ENCODE peak calls at places on chromosome 14, in four cellular contexts. One of them, this sample, is unnamed.

GRCh38 chr14:87944987-87945604 is 47.9 kb downstream of the GALC start:
- DNase-seq in endodermal cell: no peak
- DNase-seq in AG09309: peak
- DNase-seq in activated naive CD4-positive, alpha-beta T cell: no peak
- DNase-seq in this sample: peak

GRCh38 chr14:50937325-50937724 is 7.0 kb downstream of the PYGL start:
- DNase-seq in endodermal cell: no peak
- DNase-seq in AG09309: no peak
- DNase-seq in activated naive CD4-positive, alpha-beta T cell: no peak
- DNase-seq in this sample: peak

GRCh38 chr14:75088566-75089373 is 19.3 kb downstream of the ZC2HC1C start:
- DNase-seq in endodermal cell: peak
- DNase-seq in AG09309: no peak
- DNase-seq in activated naive CD4-positive, alpha-beta T cell: no peak
- DNase-seq in this sample: peak

GRCh38 chr14:104953097-104953496 is 25.1 kb downstream of the AHNAK2 start:
- DNase-seq in endodermal cell: no peak
- DNase-seq in AG09309: no peak
- DNase-seq in activated naive CD4-positive, alpha-beta T cell: no peak
- DNase-seq in this sample: no peak

GRCh38 chr14:71803539-71804260 is 128.5 kb upstream of the RGS6 start:
- DNase-seq in endodermal cell: no peak
- DNase-seq in AG09309: no peak
- DNase-seq in activated naive CD4-positive, alpha-beta T cell: no peak
- DNase-seq in this sample: no peak

GRCh38 chr14:100558966-100559365 is 28.3 kb downstream of the BEGAIN start:
- DNase-seq in endodermal cell: no peak
- DNase-seq in AG09309: no peak
- DNase-seq in activated naive CD4-positive, alpha-beta T cell: no peak
- DNase-seq in this sample: no peak

GRCh38 chr14:89681086-89682018 is 264.3 kb upstream of the FOXN3 start:
- DNase-seq in endodermal cell: no peak
- DNase-seq in AG09309: no peak
- DNase-seq in activated naive CD4-positive, alpha-beta T cell: no peak
- DNase-seq in this sample: no peak

GRCh38 chr14:59252772-59253500 is 64.5 kb downstream of the DAAM1 start:
- DNase-seq in endodermal cell: no peak
- DNase-seq in AG09309: no peak
- DNase-seq in activated naive CD4-positive, alpha-beta T cell: no peak
- DNase-seq in this sample: no peak

GRCh38 chr14:67137744-67138371 is 51.4 kb upstream of the GARIN2 start:
- DNase-seq in endodermal cell: no peak
- DNase-seq in AG09309: no peak
- DNase-seq in activated naive CD4-positive, alpha-beta T cell: no peak
- DNase-seq in this sample: peak

GRCh38 chr14:51019089-51019488 is 74.8 kb upstream of the PYGL start:
- DNase-seq in endodermal cell: no peak
- DNase-seq in AG09309: no peak
- DNase-seq in activated naive CD4-positive, alpha-beta T cell: no peak
- DNase-seq in this sample: no peak

GRCh38 chr14:89899917-89900680 is 54.4 kb downstream of the EFCAB11 start:
- DNase-seq in endodermal cell: no peak
- DNase-seq in AG09309: no peak
- DNase-seq in activated naive CD4-positive, alpha-beta T cell: no peak
- DNase-seq in this sample: peak

GRCh38 chr14:101174980-101175606 is 271.6 kb upstream of the RTL1 start:
- DNase-seq in endodermal cell: no peak
- DNase-seq in AG09309: no peak
- DNase-seq in activated naive CD4-positive, alpha-beta T cell: no peak
- DNase-seq in this sample: no peak

GRCh38 chr14:52251724-52252123 is 15.8 kb upstream of the PTGDR start:
- DNase-seq in endodermal cell: no peak
- DNase-seq in AG09309: no peak
- DNase-seq in activated naive CD4-positive, alpha-beta T cell: no peak
- DNase-seq in this sample: no peak

GRCh38 chr14:36856095-36856878 is 194.6 kb downstream of the PAX9 start:
- DNase-seq in endodermal cell: no peak
- DNase-seq in AG09309: no peak
- DNase-seq in activated naive CD4-positive, alpha-beta T cell: no peak
- DNase-seq in this sample: no peak

GRCh38 chr14:55702501-55702900 is 122.5 kb downstream of the KTN1 start:
- DNase-seq in endodermal cell: no peak
- DNase-seq in AG09309: no peak
- DNase-seq in activated naive CD4-positive, alpha-beta T cell: no peak
- DNase-seq in this sample: no peak

GRCh38 chr14:59268011-59268410 is 79.5 kb downstream of the DAAM1 start:
- DNase-seq in endodermal cell: no peak
- DNase-seq in AG09309: no peak
- DNase-seq in activated naive CD4-positive, alpha-beta T cell: no peak
- DNase-seq in this sample: no peak

GRCh38 chr14:79011091-79011919 is 841.1 kb downstream of the NRXN3 start:
- DNase-seq in endodermal cell: no peak
- DNase-seq in AG09309: no peak
- DNase-seq in activated naive CD4-positive, alpha-beta T cell: no peak
- DNase-seq in this sample: peak

GRCh38 chr14:71403673-71404072 is 496.4 kb downstream of the PCNX1 start:
- DNase-seq in endodermal cell: no peak
- DNase-seq in AG09309: no peak
- DNase-seq in activated naive CD4-positive, alpha-beta T cell: no peak
- DNase-seq in this sample: peak

GRCh38 chr14:71006200-71006563 is 98.9 kb downstream of the PCNX1 start:
- DNase-seq in endodermal cell: no peak
- DNase-seq in AG09309: no peak
- DNase-seq in activated naive CD4-positive, alpha-beta T cell: no peak
- DNase-seq in this sample: no peak

GRCh38 chr14:80188571-80188970 is 22.7 kb downstream of the DIO2 start:
- DNase-seq in endodermal cell: no peak
- DNase-seq in AG09309: no peak
- DNase-seq in activated naive CD4-positive, alpha-beta T cell: no peak
- DNase-seq in this sample: no peak

GRCh38 chr14:74793506-74794155 is 30.5 kb downstream of the YLPM1 start:
- DNase-seq in endodermal cell: no peak
- DNase-seq in AG09309: no peak
- DNase-seq in activated naive CD4-positive, alpha-beta T cell: no peak
- DNase-seq in this sample: peak

GRCh38 chr14:75259510-75259855 is 19.1 kb upstream of the FOS start:
- DNase-seq in endodermal cell: no peak
- DNase-seq in AG09309: no peak
- DNase-seq in activated naive CD4-positive, alpha-beta T cell: no peak
- DNase-seq in this sample: no peak

GRCh38 chr14:93096923-93097322 is 18.8 kb downstream of the ITPK1 start:
- DNase-seq in endodermal cell: no peak
- DNase-seq in AG09309: no peak
- DNase-seq in activated naive CD4-positive, alpha-beta T cell: no peak
- DNase-seq in this sample: no peak

GRCh38 chr14:59918824-59919581 is 941 bp upstream of the LRRC9 start:
- DNase-seq in endodermal cell: no peak
- DNase-seq in AG09309: no peak
- DNase-seq in activated naive CD4-positive, alpha-beta T cell: no peak
- DNase-seq in this sample: peak

GRCh38 chr14:98198385-98198784 is 1073.6 kb downstream of the BCL11B start:
- DNase-seq in endodermal cell: no peak
- DNase-seq in AG09309: no peak
- DNase-seq in activated naive CD4-positive, alpha-beta T cell: no peak
- DNase-seq in this sample: peak

GRCh38 chr14:68552597-68552996 is 240.3 kb downstream of the ZFP36L1 start:
- DNase-seq in endodermal cell: no peak
- DNase-seq in AG09309: no peak
- DNase-seq in activated naive CD4-positive, alpha-beta T cell: no peak
- DNase-seq in this sample: peak

GRCh38 chr14:72849222-72849621 is 44.7 kb downstream of the DPF3 start:
- DNase-seq in endodermal cell: no peak
- DNase-seq in AG09309: no peak
- DNase-seq in activated naive CD4-positive, alpha-beta T cell: no peak
- DNase-seq in this sample: no peak

GRCh38 chr14:30580616-30581282 is 21.8 kb downstream of the G2E3 start:
- DNase-seq in endodermal cell: no peak
- DNase-seq in AG09309: no peak
- DNase-seq in activated naive CD4-positive, alpha-beta T cell: no peak
- DNase-seq in this sample: no peak

GRCh38 chr14:34873591-34874385 is 1.4 kb downstream of the BAZ1A start:
- DNase-seq in endodermal cell: peak
- DNase-seq in AG09309: no peak
- DNase-seq in activated naive CD4-positive, alpha-beta T cell: peak
- DNase-seq in this sample: peak

GRCh38 chr14:86532219-86532618 is 1002.3 kb downstream of the FLRT2 start:
- DNase-seq in endodermal cell: no peak
- DNase-seq in AG09309: no peak
- DNase-seq in activated naive CD4-positive, alpha-beta T cell: no peak
- DNase-seq in this sample: no peak

GRCh38 chr14:34078117-34078743 is 127.4 kb upstream of the EGLN3 start:
- DNase-seq in endodermal cell: peak
- DNase-seq in AG09309: no peak
- DNase-seq in activated naive CD4-positive, alpha-beta T cell: no peak
- DNase-seq in this sample: peak

This sample was measured in NB4.